ENCODE peak calls at places on chromosomes 16 and 17, in eight cellular contexts. K is heart left ventricle, F is thyroid gland, N is GM12891, S is ovary, H is uterus, P is NB4, O is H54. I is an unnamed sample.

GRCh38 chr17:64097196-64097936 is 32.6 kb downstream of the ERN1 start:
- DNase-seq in K (no peak), F (no peak), N (no peak), S (peak), H (peak), P (no peak), O (no peak), I (no peak)

GRCh38 chr16:87661561-87661960 is 59.3 kb downstream of the JPH3 start:
- DNase-seq in K (peak), F (peak), N (peak), S (no peak), H (no peak), P (peak), O (no peak), I (peak)

GRCh38 chr17:5034063-5034462 is 1.2 kb downstream of the SLC52A1 start:
- DNase-seq in K (no peak), F (no peak), N (no peak), S (no peak), H (no peak), P (no peak), O (no peak), I (no peak)

GRCh38 chr16:1981972-1982574 is 804 bp upstream of the NOXO1 start:
- DNase-seq in K (no peak), F (no peak), N (no peak), S (no peak), H (no peak), P (no peak), O (peak), I (no peak)

GRCh38 chr16:83301966-83302365 is 505.8 kb upstream of the HSBP1 start:
- DNase-seq in K (no peak), F (no peak), N (no peak), S (no peak), H (no peak), P (no peak), O (no peak), I (no peak)

GRCh38 chr17:37672545-37673078 is 29.4 kb upstream of the DDX52 start:
- DNase-seq in K (no peak), F (no peak), N (no peak), S (no peak), H (no peak), P (no peak), O (no peak), I (no peak)

GRCh38 chr17:6104956-6105355 is 34.8 kb downstream of the WSCD1 start:
- DNase-seq in K (no peak), F (no peak), N (no peak), S (no peak), H (no peak), P (no peak), O (no peak), I (no peak)

GRCh38 chr16:10441726-10442125 is 55.9 kb downstream of the ATF7IP2 start:
- DNase-seq in K (no peak), F (no peak), N (no peak), S (no peak), H (no peak), P (no peak), O (no peak), I (no peak)

GRCh38 chr17:46979023-46979870 is at the start of gene RPRML:
- DNase-seq in K (peak), F (peak), N (peak), S (peak), H (peak), P (peak), O (peak), I (peak)

GRCh38 chr17:55067697-55068439 is 99.3 kb downstream of the STXBP4 start:
- DNase-seq in K (no peak), F (no peak), N (no peak), S (no peak), H (no peak), P (peak), O (no peak), I (no peak)

GRCh38 chr17:55674107-55674506 is 48.6 kb downstream of the TMEM100 start:
- DNase-seq in K (no peak), F (no peak), N (no peak), S (no peak), H (no peak), P (peak), O (no peak), I (no peak)

GRCh38 chr16:52912565-52913173 is 140.0 kb downstream of the CHD9NB start:
- DNase-seq in K (peak), F (peak), N (peak), S (no peak), H (peak), P (peak), O (peak), I (peak)

GRCh38 chr16:13316008-13316407 is 414.6 kb downstream of the SHISA9 start:
- DNase-seq in K (no peak), F (no peak), N (no peak), S (no peak), H (no peak), P (no peak), O (no peak), I (no peak)

GRCh38 chr17:66717680-66718079 is 117.2 kb upstream of the CACNG5 start:
- DNase-seq in K (no peak), F (no peak), N (no peak), S (no peak), H (no peak), P (peak), O (no peak), I (no peak)

GRCh38 chr16:75622762-75623605 is at the start of gene ADAT1:
- DNase-seq in K (peak), F (peak), N (peak), S (peak), H (peak), P (peak), O (peak), I (peak)
- TF ChIP-seq POLR2A in K (no peak), F (peak), N (peak), S (peak), H (peak), P (peak), O (peak), I (peak)

GRCh38 chr17:49703557-49704277 is 4.0 kb downstream of the SLC35B1 start:
- DNase-seq in K (no peak), F (peak), N (no peak), S (no peak), H (no peak), P (peak), O (peak), I (peak)

GRCh38 chr17:49705254-49705653 is 2.5 kb downstream of the SLC35B1 start:
- DNase-seq in K (no peak), F (no peak), N (no peak), S (no peak), H (no peak), P (no peak), O (no peak), I (no peak)

GRCh38 chr17:49707246-49707607 is 537 bp downstream of the SLC35B1 start:
- DNase-seq in K (no peak), F (peak), N (no peak), S (no peak), H (no peak), P (peak), O (no peak), I (peak)

GRCh38 chr17:49708515-49709161 is 874 bp upstream of the SLC35B1 start:
- DNase-seq in K (no peak), F (peak), N (no peak), S (no peak), H (peak), P (no peak), O (no peak), I (peak)

DNA sequence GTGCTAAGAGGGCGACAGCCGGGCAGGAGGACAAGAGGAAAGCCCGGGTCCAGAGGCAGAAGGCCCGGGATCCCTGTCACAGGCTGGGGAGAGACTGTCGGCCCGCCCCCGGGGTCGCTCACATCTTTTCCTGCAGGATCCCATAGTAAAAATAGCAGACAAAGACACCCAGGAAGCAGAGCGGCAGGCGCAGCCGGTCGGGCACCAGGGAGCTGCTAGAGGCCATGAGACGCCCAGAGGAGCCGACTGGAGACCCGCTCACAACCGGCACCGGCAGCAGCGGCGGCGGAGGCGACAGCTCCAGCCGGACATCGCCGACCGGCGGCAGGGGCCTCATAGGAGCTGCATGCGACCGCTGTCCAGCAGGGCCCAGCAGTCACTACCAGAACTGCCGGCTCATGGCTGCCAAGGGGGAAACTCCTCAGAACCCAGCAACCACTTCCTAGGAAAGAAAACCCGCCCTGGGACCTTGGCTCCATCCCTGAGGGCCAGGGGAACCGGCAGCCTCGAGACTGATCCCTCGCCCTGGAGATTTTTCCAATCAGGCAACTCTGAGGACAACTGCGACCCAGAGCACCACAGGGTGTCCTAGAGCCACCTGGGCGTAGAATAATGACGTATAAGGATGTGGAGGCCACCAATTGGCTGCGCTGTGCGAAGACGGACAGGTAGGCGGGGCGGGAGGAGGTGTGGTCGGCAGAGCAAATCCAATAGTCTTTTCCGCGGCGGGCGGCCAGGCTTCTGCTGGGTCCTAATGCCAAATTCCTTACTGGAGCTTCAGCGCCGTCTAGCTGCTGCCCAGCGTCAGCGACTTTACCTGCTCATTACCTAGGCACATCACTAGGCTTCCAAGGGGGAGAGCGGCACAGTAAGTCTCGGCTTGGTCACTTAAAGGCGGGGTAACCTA is at the start of gene SLC35B1:
- DNase-seq in K (peak), F (peak), N (peak), S (peak), H (peak), P (peak), O (peak), I (peak)
- TF ChIP-seq POLR2A in K (no peak), F (peak), N (peak), S (peak), H (no peak), P (no peak), O (peak), I (peak)

GRCh38 chr17:77778636-77779524 is 179.6 kb upstream of the TNRC6C start:
- DNase-seq in K (peak), F (peak), N (no peak), S (no peak), H (peak), P (no peak), O (peak), I (no peak)
- TF ChIP-seq POLR2A in K (no peak), F (peak), N (no peak), S (no peak), H (no peak), P (no peak), O (no peak), I (no peak)

DNA sequence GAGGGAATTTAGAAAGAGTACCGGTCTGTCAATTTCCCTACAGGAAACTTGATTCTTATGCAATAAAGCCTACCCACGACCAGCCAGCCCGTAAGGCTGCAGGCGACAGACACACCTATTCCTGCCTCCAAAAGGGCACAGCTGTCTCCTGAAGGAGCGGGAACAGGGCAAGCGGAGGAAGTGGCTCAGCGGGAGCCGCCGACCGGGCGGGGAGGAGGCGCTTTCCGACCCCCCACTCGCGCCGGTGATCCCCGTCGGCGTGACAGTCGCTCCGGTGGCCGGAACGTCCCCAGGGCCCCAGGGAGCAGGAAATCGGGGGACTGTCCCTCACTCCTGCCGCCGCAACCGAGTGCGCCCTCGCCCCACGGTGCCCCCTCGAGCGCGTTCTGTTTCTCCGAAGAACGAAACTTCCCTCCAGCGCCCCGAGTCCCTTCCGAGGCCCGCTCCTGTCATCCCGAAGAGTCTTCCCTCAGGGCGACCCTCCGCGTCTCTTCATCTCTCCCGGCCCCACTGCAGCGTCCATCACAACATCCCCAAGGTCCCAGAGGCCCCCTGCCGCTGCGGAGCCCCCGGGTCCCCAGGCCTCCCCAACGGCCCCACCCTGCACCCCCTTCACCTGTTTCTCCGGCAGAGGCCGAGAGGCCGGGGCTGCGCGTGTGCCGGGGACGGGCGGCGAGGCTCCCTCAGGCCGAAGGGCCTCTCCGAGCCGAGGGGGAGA is 420 bp downstream of the STAT3 start:
- DNase-seq in K (no peak), F (peak), N (no peak), S (peak), H (peak), P (peak), O (no peak), I (peak)
- TF ChIP-seq POLR2A in K (peak), F (peak), N (no peak), S (no peak), H (peak), P (no peak), O (peak), I (no peak)

DNA sequence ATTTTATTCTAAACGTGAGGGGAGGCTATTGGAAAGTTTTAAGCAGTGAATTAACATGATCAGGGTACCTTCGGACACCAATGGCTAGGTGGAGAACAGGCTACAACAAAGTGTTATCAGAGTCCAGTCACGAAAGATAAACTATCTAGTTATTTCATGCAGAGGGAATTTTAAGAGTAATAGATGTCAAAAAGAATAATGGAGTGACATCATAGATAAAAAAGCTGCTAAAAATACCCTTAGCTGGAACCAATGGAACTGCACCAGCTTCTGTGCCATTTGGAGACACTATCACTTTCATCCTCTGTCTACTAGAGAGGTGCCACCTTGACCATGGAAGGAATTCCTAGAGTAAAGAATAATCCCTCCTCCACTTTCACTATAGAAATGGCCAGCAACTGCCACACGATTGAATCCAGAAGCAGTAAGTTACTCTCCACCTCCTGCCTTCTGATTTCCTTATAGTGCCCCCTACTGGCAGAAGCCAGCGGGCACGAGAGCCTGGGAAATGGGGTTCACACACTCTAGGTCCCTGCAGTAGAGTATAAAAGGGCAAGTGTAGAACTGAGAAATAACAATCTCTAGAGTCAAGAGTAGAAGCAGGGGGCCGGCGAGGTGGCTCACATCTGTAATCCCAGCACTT is 2.8 kb upstream of the ALDH3A2 start:
- DNase-seq in K (no peak), F (no peak), N (peak), S (no peak), H (peak), P (peak), O (peak), I (peak)
- TF ChIP-seq POLR2A in K (no peak), F (no peak), N (no peak), S (no peak), H (no peak), P (no peak), O (no peak), I (no peak)

GRCh38 chr17:48756816-48757215 is 28.3 kb upstream of the HOXB13 start:
- DNase-seq in K (no peak), F (no peak), N (no peak), S (no peak), H (no peak), P (peak), O (no peak), I (no peak)
- TF ChIP-seq POLR2A in K (no peak), F (no peak), N (no peak), S (no peak), H (no peak), P (no peak), O (no peak), I (no peak)

DNA sequence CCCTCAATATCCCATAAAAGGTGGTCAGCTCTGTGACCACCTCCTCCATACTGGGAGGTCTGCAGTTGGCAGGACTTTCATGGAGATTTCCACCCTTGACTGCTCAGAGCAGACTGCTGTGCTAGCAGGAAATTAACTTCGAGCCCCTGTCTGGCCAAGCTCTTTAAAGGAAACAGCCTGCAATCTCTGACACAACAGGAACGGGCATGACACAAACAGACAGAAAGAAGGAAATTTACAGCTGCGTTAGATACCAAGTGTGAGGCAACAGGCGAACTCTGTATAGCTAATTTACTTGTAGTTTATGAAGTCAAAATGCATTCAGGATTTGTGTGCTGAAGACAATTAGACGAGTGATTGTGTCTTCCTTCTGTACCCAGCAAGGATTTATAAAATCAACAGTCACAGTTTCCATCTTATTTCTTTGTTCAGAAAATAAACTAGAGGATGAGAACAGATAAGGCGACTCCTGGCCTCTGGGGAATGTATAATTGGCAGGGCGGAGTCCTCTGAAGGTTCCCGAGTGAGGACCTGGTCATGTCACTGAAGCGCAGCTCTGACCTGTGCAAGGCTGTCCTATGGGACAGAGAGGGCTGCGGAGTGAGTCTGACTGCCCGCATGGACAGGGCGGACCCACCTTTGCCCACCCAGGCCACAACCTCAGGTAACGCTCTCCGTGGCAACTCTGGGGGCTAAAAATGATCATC is 16.1 kb downstream of the WIPI1 start:
- DNase-seq in K (no peak), F (no peak), N (no peak), S (no peak), H (no peak), P (peak), O (no peak), I (peak)
- TF ChIP-seq POLR2A in K (no peak), F (no peak), N (no peak), S (no peak), H (no peak), P (no peak), O (no peak), I (no peak)

GRCh38 chr17:17696871-17697633 is 15.8 kb downstream of the RAI1 start:
- DNase-seq in K (no peak), F (no peak), N (no peak), S (no peak), H (no peak), P (no peak), O (no peak), I (no peak)
- TF ChIP-seq POLR2A in K (no peak), F (no peak), N (no peak), S (no peak), H (no peak), P (no peak), O (no peak), I (no peak)

GRCh38 chr17:2706911-2707510 is 4.6 kb downstream of the CLUH start:
- DNase-seq in K (no peak), F (no peak), N (no peak), S (no peak), H (no peak), P (no peak), O (no peak), I (no peak)

GRCh38 chr17:2709173-2709661 is 2.3 kb downstream of the CLUH start:
- DNase-seq in K (no peak), F (peak), N (no peak), S (no peak), H (no peak), P (peak), O (no peak), I (peak)

GRCh38 chr17:2708585-2709172 is 2.9 kb downstream of the CLUH start:
- DNase-seq in K (no peak), F (no peak), N (no peak), S (no peak), H (no peak), P (no peak), O (no peak), I (no peak)

GRCh38 chr17:2705888-2706795 is 5.4 kb downstream of the CLUH start:
- DNase-seq in K (no peak), F (no peak), N (no peak), S (no peak), H (no peak), P (no peak), O (no peak), I (no peak)

DNA sequence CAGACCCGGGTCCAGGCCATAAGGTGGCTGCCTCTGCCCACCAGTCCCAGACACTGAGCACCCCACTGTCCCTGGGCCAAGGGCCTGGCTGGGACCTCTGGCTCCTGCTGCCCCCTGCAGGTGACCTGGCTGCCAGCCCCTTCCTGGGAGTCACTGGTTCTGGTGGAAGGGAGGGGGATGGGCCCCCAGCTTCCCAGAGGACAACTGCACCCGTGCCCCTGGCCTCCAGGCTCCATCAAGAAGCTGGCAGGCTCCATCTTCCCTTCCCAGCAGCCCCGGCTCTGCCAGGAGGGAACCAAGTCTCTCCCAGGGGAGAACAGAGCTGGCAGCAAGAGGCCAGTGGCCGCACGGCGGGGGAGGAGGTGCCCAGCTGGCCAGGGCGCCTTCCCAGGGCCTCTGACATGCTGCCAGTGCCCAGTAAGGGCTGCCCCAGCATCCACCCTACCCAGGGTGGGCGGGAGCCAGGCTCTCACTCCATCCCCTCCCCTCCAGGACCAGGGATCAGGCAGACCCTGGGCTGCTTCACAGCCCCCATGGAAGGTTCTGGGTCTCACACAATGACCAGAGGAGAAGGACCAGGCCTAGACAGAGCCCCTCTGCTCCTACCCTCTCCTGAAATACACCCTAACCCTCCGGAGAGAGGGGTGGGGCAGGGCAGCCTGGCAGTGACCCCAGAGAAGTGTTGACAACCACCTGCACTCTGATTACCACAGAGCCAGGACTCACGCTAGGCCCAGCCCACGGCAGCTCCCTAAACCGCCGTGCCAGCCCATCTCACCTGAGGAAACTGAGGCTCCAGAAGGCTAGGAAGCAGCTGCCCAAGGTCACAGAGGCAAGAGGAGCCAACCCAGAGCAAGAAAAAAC is 3.6 kb downstream of the CLUH start:
- DNase-seq in K (peak), F (peak), N (no peak), S (no peak), H (peak), P (peak), O (no peak), I (peak)
- TF ChIP-seq POLR2A in K (no peak), F (no peak), N (no peak), S (no peak), H (no peak), P (no peak), O (no peak), I (no peak)

I was measured in erythroblast.